ENCODE peak calls at places on chromosome 22, in six cellular contexts. One of them, this sample, is unnamed.

GRCh38 chr22:42680648-42681047 is 31.5 kb upstream of the CYB5R3 start:
- DNase-seq in effector memory CD4-positive, alpha-beta T cell: no peak
- DNase-seq in H4: peak; percentile 95
- DNase-seq in neural progenitor cell: no peak
- DNase-seq in EH: peak; percentile 97
- DNase-seq in mucosa of descending colon: no peak
- DNase-seq in this sample: no peak

GRCh38 chr22:26677217-26677616 is 19.8 kb downstream of the MIAT start:
- DNase-seq in effector memory CD4-positive, alpha-beta T cell: no peak
- DNase-seq in H4: no peak
- DNase-seq in neural progenitor cell: no peak
- DNase-seq in EH: no peak
- DNase-seq in mucosa of descending colon: no peak
- DNase-seq in this sample: no peak

GRCh38 chr22:29704528-29705285 is 15.1 kb upstream of the CABP7 start:
- DNase-seq in effector memory CD4-positive, alpha-beta T cell: no peak
- DNase-seq in H4: peak; percentile 71
- DNase-seq in neural progenitor cell: no peak
- DNase-seq in EH: peak; percentile 41
- DNase-seq in mucosa of descending colon: no peak
- DNase-seq in this sample: no peak

GRCh38 chr22:50102946-50103345 is 13.1 kb downstream of the MOV10L1 start:
- DNase-seq in effector memory CD4-positive, alpha-beta T cell: no peak
- DNase-seq in H4: no peak
- DNase-seq in neural progenitor cell: no peak
- DNase-seq in EH: peak; percentile 11
- DNase-seq in mucosa of descending colon: no peak
- DNase-seq in this sample: no peak

GRCh38 chr22:49448546-49448945 is 379.1 kb downstream of the BRD1 start:
- DNase-seq in effector memory CD4-positive, alpha-beta T cell: no peak
- DNase-seq in H4: no peak
- DNase-seq in neural progenitor cell: no peak
- DNase-seq in EH: no peak
- DNase-seq in mucosa of descending colon: no peak
- DNase-seq in this sample: no peak

GRCh38 chr22:35736701-35737100 is 19.0 kb downstream of the APOL5 start:
- DNase-seq in effector memory CD4-positive, alpha-beta T cell: no peak
- DNase-seq in H4: no peak
- DNase-seq in neural progenitor cell: no peak
- DNase-seq in EH: no peak
- DNase-seq in mucosa of descending colon: no peak
- DNase-seq in this sample: no peak

GRCh38 chr22:39994046-39994565 is 648 bp upstream of the FAM83F start:
- DNase-seq in effector memory CD4-positive, alpha-beta T cell: no peak
- DNase-seq in H4: no peak
- DNase-seq in neural progenitor cell: no peak
- DNase-seq in EH: no peak
- DNase-seq in mucosa of descending colon: no peak
- DNase-seq in this sample: no peak

GRCh38 chr22:25929479-25929878 is 187.5 kb downstream of the MYO18B start:
- DNase-seq in effector memory CD4-positive, alpha-beta T cell: no peak
- DNase-seq in H4: no peak
- DNase-seq in neural progenitor cell: peak; percentile 67
- DNase-seq in EH: no peak
- DNase-seq in mucosa of descending colon: no peak
- DNase-seq in this sample: no peak

GRCh38 chr22:23409976-23410375 is 170.1 kb downstream of the IGLL1 start:
- DNase-seq in effector memory CD4-positive, alpha-beta T cell: no peak
- DNase-seq in H4: no peak
- DNase-seq in neural progenitor cell: no peak
- DNase-seq in EH: no peak
- DNase-seq in mucosa of descending colon: no peak
- DNase-seq in this sample: no peak

GRCh38 chr22:28142361-28142801 is 223.3 kb upstream of the PITPNB start:
- DNase-seq in effector memory CD4-positive, alpha-beta T cell: no peak
- DNase-seq in H4: peak; percentile 35
- DNase-seq in neural progenitor cell: peak; percentile 10
- DNase-seq in EH: peak; percentile 97
- DNase-seq in mucosa of descending colon: no peak
- DNase-seq in this sample: no peak

GRCh38 chr22:33853200-33854097 is 66.8 kb downstream of the LARGE1 start:
- DNase-seq in effector memory CD4-positive, alpha-beta T cell: no peak
- DNase-seq in H4: peak; percentile 74
- DNase-seq in neural progenitor cell: peak; percentile 38
- DNase-seq in EH: peak; percentile 85
- DNase-seq in mucosa of descending colon: peak; percentile 75
- DNase-seq in this sample: peak; percentile 69

GRCh38 chr22:35314161-35314942 is 14.7 kb downstream of the TOM1 start:
- DNase-seq in effector memory CD4-positive, alpha-beta T cell: no peak
- DNase-seq in H4: no peak
- DNase-seq in neural progenitor cell: no peak
- DNase-seq in EH: peak; percentile 28
- DNase-seq in mucosa of descending colon: peak; percentile 70
- DNase-seq in this sample: peak; percentile 58

GRCh38 chr22:31968022-31968421 is 23.7 kb downstream of the YWHAH start:
- DNase-seq in effector memory CD4-positive, alpha-beta T cell: no peak
- DNase-seq in H4: no peak
- DNase-seq in neural progenitor cell: no peak
- DNase-seq in EH: no peak
- DNase-seq in mucosa of descending colon: no peak
- DNase-seq in this sample: no peak

GRCh38 chr22:49237703-49238102 is 590.0 kb downstream of the BRD1 start:
- DNase-seq in effector memory CD4-positive, alpha-beta T cell: no peak
- DNase-seq in H4: no peak
- DNase-seq in neural progenitor cell: no peak
- DNase-seq in EH: no peak
- DNase-seq in mucosa of descending colon: no peak
- DNase-seq in this sample: no peak

GRCh38 chr22:26751217-26751616 is 93.8 kb downstream of the MIAT start:
- DNase-seq in effector memory CD4-positive, alpha-beta T cell: no peak
- DNase-seq in H4: no peak
- DNase-seq in neural progenitor cell: peak; percentile 97
- DNase-seq in EH: peak; percentile 22
- DNase-seq in mucosa of descending colon: no peak
- DNase-seq in this sample: no peak

GRCh38 chr22:24500251-24500820 is 5.2 kb downstream of the UPB1 start:
- DNase-seq in effector memory CD4-positive, alpha-beta T cell: no peak
- DNase-seq in H4: no peak
- DNase-seq in neural progenitor cell: peak; percentile 57
- DNase-seq in EH: no peak
- DNase-seq in mucosa of descending colon: no peak
- DNase-seq in this sample: no peak

GRCh38 chr22:45859231-45860161 is 117.5 kb downstream of the WNT7B start:
- DNase-seq in effector memory CD4-positive, alpha-beta T cell: no peak
- DNase-seq in H4: no peak
- DNase-seq in neural progenitor cell: no peak
- DNase-seq in EH: no peak
- DNase-seq in mucosa of descending colon: no peak
- DNase-seq in this sample: no peak

GRCh38 chr22:50479686-50480085 is 1.7 kb upstream of the ADM2 start:
- DNase-seq in effector memory CD4-positive, alpha-beta T cell: no peak
- DNase-seq in H4: no peak
- DNase-seq in neural progenitor cell: no peak
- DNase-seq in EH: no peak
- DNase-seq in mucosa of descending colon: no peak
- DNase-seq in this sample: no peak

GRCh38 chr22:22479999-22480532 is 28.5 kb downstream of the ZNF280B start:
- DNase-seq in effector memory CD4-positive, alpha-beta T cell: no peak
- DNase-seq in H4: no peak
- DNase-seq in neural progenitor cell: no peak
- DNase-seq in EH: peak; percentile 40
- DNase-seq in mucosa of descending colon: no peak
- DNase-seq in this sample: no peak